ENCODE peak calls at places on chromosomes 2 and 18, in seven cellular contexts. F is lower leg skin, R is retinal pigment epithelial cell, L is AG09319, C is MCF 10A, Q is GM23338, A is heart left ventricle. M is an unnamed sample.

GRCh38 chr2:88188741-88189140 is 18.6 kb downstream of the THNSL2 start:
- DNase-seq in F (no peak), R (no peak), L (peak; percentile 12), C (no peak), Q (no peak), A (no peak), M (no peak)

GRCh38 chr2:88600038-88600465 is 27.2 kb downstream of the EIF2AK3 start:
- DNase-seq in F (no peak), R (peak; percentile 99), L (peak; percentile 67), C (peak; percentile 93), Q (peak; percentile 83), A (peak; percentile 33), M (peak; percentile 10)

GRCh38 chr2:105969552-105969951 is 224.5 kb downstream of the UXS1 start:
- DNase-seq in F (no peak), R (no peak), L (no peak), C (peak; percentile 35), Q (peak; percentile 77), A (no peak), M (no peak)

GRCh38 chr2:239548491-239548890 is 147.7 kb upstream of the HDAC4 start:
- DNase-seq in F (no peak), R (no peak), L (no peak), C (peak; percentile 78), Q (no peak), A (no peak), M (no peak)

GRCh38 chr2:1653956-1654695 is 90.2 kb downstream of the PXDN start:
- DNase-seq in F (no peak), R (no peak), L (peak; percentile 36), C (peak; percentile 47), Q (no peak), A (no peak), M (no peak)

GRCh38 chr2:151776367-151776766 is 42.1 kb upstream of the NEB start:
- DNase-seq in F (no peak), R (no peak), L (no peak), C (no peak), Q (no peak), A (no peak), M (no peak)

GRCh38 chr18:51032193-51032592 is 2.2 kb downstream of the SMAD4 start:
- DNase-seq in F (no peak), R (no peak), L (no peak), C (no peak), Q (no peak), A (no peak), M (no peak)

GRCh38 chr2:61177727-61178549 is 15.9 kb downstream of the C2orf74 start:
- DNase-seq in F (peak; percentile 90), R (no peak), L (no peak), C (peak; percentile 29), Q (peak; percentile 59), A (no peak), M (no peak)

GRCh38 chr2:233928594-233929351 is 11.6 kb downstream of the TRPM8 start:
- DNase-seq in F (no peak), R (peak; percentile 3), L (no peak), C (peak; percentile 54), Q (peak; percentile 76), A (no peak), M (no peak)

GRCh38 chr2:182655750-182656149 is 60.3 kb upstream of the DNAJC10 start:
- DNase-seq in F (no peak), R (no peak), L (no peak), C (no peak), Q (no peak), A (no peak), M (no peak)

GRCh38 chr2:119629323-119629825 is 49.6 kb upstream of the TMEM177 start:
- DNase-seq in F (no peak), R (no peak), L (no peak), C (no peak), Q (peak; percentile 14), A (no peak), M (no peak)

GRCh38 chr2:179861027-179861776 is at the start of gene ZNF385B:
- DNase-seq in F (peak; percentile 85), R (no peak), L (no peak), C (peak; percentile 30), Q (peak; percentile 74), A (no peak), M (peak; percentile 37)

GRCh38 chr2:231296401-231296800 is 98.0 kb downstream of the ARMC9 start:
- DNase-seq in F (peak; percentile 36), R (no peak), L (no peak), C (no peak), Q (no peak), A (no peak), M (no peak)

GRCh38 chr2:20291106-20291564 is 59.5 kb downstream of the PUM2 start:
- DNase-seq in F (no peak), R (peak; percentile 40), L (peak; percentile 41), C (peak; percentile 88), Q (peak; percentile 92), A (no peak), M (peak; percentile 29)

GRCh38 chr2:216426166-216426777 is 14.0 kb downstream of the SMARCAL1 start:
- DNase-seq in F (no peak), R (no peak), L (no peak), C (no peak), Q (no peak), A (no peak), M (no peak)

GRCh38 chr2:200479617-200480292 is 30.1 kb downstream of the KCTD18 start:
- DNase-seq in F (no peak), R (no peak), L (no peak), C (peak; percentile 20), Q (no peak), A (no peak), M (no peak)

GRCh38 chr2:28381225-28382180 is 11.2 kb upstream of the FOSL2 start:
- DNase-seq in F (no peak), R (no peak), L (no peak), C (no peak), Q (no peak), A (no peak), M (peak; percentile 21)

GRCh38 chr2:54497738-54498680 is 41.9 kb downstream of the SPTBN1 start:
- DNase-seq in F (no peak), R (no peak), L (no peak), C (no peak), Q (peak; percentile 68), A (no peak), M (no peak)

GRCh38 chr2:57180042-57180567 is 866.5 kb upstream of the VRK2 start:
- DNase-seq in F (no peak), R (no peak), L (no peak), C (peak; percentile 47), Q (no peak), A (no peak), M (no peak)

GRCh38 chr2:2178921-2179320 is 152.2 kb downstream of the MYT1L start:
- DNase-seq in F (peak; percentile 69), R (no peak), L (no peak), C (no peak), Q (no peak), A (no peak), M (no peak)

GRCh38 chr2:16243411-16243996 is 303.2 kb downstream of the MYCN start:
- DNase-seq in F (no peak), R (no peak), L (no peak), C (no peak), Q (no peak), A (no peak), M (no peak)

GRCh38 chr2:169464508-169465386 is 14.5 kb upstream of the BBS5 start:
- DNase-seq in F (no peak), R (no peak), L (no peak), C (no peak), Q (no peak), A (no peak), M (no peak)

GRCh38 chr2:102187191-102188150 is 648 bp downstream of the IL1RL2 start:
- DNase-seq in F (peak; percentile 93), R (no peak), L (no peak), C (no peak), Q (peak; percentile 69), A (peak; percentile 65), M (no peak)
- TF ChIP-seq CTCF in F (no peak), R (peak; percentile 49), L (peak; percentile 47), C (no peak), Q (no peak), A (peak; percentile 24), M (peak; percentile 11)

GRCh38 chr2:84894131-84894586 is 11.3 kb upstream of the TMSB10 start:
- DNase-seq in F (no peak), R (no peak), L (no peak), C (peak; percentile 71), Q (peak; percentile 62), A (no peak), M (no peak)
- TF ChIP-seq CTCF in F (no peak), R (no peak), L (no peak), C (no peak), Q (no peak), A (no peak), M (no peak)

GRCh38 chr2:104028066-104028465 is 825.8 kb upstream of the POU3F3 start:
- DNase-seq in F (no peak), R (no peak), L (no peak), C (no peak), Q (no peak), A (no peak), M (no peak)

GRCh38 chr2:104033399-104033798 is 820.5 kb upstream of the POU3F3 start:
- DNase-seq in F (no peak), R (no peak), L (no peak), C (peak; percentile 30), Q (peak; percentile 73), A (no peak), M (no peak)
- TF ChIP-seq CTCF in F (no peak), R (peak; percentile 71), L (no peak), C (peak; percentile 28), Q (peak; percentile 68), A (no peak), M (peak; percentile 62)

GRCh38 chr2:118322381-118322780 is 234.1 kb downstream of the INSIG2 start:
- DNase-seq in F (no peak), R (no peak), L (no peak), C (peak; percentile 2), Q (no peak), A (no peak), M (no peak)

GRCh38 chr2:118320640-118321039 is 232.4 kb downstream of the INSIG2 start:
- DNase-seq in F (no peak), R (no peak), L (no peak), C (no peak), Q (peak; percentile 33), A (no peak), M (no peak)

GRCh38 chr2:118319271-118319684 is 231.0 kb downstream of the INSIG2 start:
- DNase-seq in F (no peak), R (no peak), L (no peak), C (no peak), Q (peak; percentile 98), A (no peak), M (no peak)

GRCh38 chr2:118325556-118325955 is 237.3 kb downstream of the INSIG2 start:
- DNase-seq in F (no peak), R (no peak), L (no peak), C (no peak), Q (no peak), A (no peak), M (no peak)

DNA sequence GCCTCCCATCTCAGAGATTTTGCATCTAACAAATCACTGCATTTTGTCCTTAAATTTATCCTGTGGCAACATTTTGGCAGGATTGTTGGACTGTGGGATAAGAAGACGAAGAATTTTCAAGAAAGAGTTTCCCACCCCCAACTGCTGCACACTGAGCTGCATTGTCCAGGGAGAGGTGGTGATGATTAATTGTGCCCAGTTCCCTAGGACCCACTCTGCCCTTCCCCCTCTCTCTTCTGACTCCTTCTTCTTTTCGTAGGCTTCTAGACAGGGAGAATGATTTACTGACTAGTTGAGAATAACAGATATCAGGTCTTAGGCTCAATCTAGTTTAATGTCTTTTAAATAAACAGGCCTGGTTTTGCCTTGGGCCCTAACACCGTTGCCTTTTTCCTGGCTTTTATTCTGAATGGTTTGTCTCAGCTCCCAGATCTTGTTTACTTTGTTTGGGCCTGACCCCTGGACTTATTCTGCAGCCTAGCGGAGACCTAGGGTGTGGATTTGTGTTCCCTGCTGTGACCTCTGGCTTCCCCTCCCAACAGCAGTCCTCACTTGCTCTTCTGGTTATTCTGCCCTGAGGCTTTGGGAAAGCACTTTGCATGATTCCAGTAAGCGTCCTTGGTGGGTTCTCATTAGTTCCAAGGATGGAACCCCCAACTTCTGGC is 233.3 kb downstream of the INSIG2 start:
- DNase-seq in F (no peak), R (no peak), L (no peak), C (no peak), Q (peak; percentile 71), A (no peak), M (no peak)
- TF ChIP-seq CTCF in F (no peak), R (no peak), L (no peak), C (no peak), Q (peak; percentile 64), A (no peak), M (no peak)

M was measured in progenitor cell of endocrine pancreas.